ENCODE peak calls at places on chromosomes 7 and 10, in nine cellular contexts. S, P, Y, T, K, N, L, G and E are unnamed samples.

GRCh38 chr10:5523796-5524574 is 776 bp upstream of the CALML3 start:
- DNase-seq in S (no peak), P (no peak), Y (no peak), T (no peak), K (no peak), N (peak; percentile 48), L (no peak), G (peak; percentile 57), E (no peak)

GRCh38 chr7:2013381-2014311 is 219.1 kb downstream of the MAD1L1 start:
- DNase-seq in S (no peak), P (peak; percentile 13), Y (peak; percentile 42), T (no peak), K (no peak), N (peak; percentile 47), L (no peak), G (peak; percentile 58), E (peak; percentile 58)

GRCh38 chr10:93813507-93814465 is 56.0 kb downstream of the LGI1 start:
- DNase-seq in S (no peak), P (peak; percentile 41), Y (peak; percentile 69), T (no peak), K (peak; percentile 2), N (peak; percentile 76), L (peak; percentile 27), G (no peak), E (peak; percentile 76)

GRCh38 chr7:105473163-105473562 is 48.9 kb downstream of the PUS7 start:
- DNase-seq in S (no peak), P (no peak), Y (no peak), T (no peak), K (no peak), N (no peak), L (peak; percentile 71), G (no peak), E (no peak)

GRCh38 chr7:140358771-140359095 is 39.6 kb downstream of the SLC37A3 start:
- DNase-seq in S (no peak), P (no peak), Y (no peak), T (no peak), K (peak; percentile 21), N (no peak), L (no peak), G (no peak), E (no peak)

GRCh38 chr10:62858364-62858763 is 42.2 kb upstream of the EGR2 start:
- DNase-seq in S (no peak), P (peak; percentile 31), Y (peak; percentile 80), T (no peak), K (no peak), N (no peak), L (peak; percentile 81), G (no peak), E (no peak)

GRCh38 chr7:143882020-143882610 is 19.9 kb downstream of the TCAF1 start:
- DNase-seq in S (peak; percentile 81), P (peak; percentile 77), Y (peak; percentile 46), T (no peak), K (no peak), N (no peak), L (peak; percentile 56), G (peak; percentile 91), E (peak; percentile 80)

GRCh38 chr10:74234569-74234968 is 83.5 kb downstream of the ADK start:
- DNase-seq in S (no peak), P (no peak), Y (no peak), T (no peak), K (no peak), N (no peak), L (no peak), G (no peak), E (no peak)

GRCh38 chr7:128955981-128956380 is 18.3 kb downstream of the IRF5 start:
- DNase-seq in S (no peak), P (no peak), Y (no peak), T (no peak), K (no peak), N (no peak), L (no peak), G (no peak), E (no peak)

GRCh38 chr10:71494980-71495381 is 98.3 kb downstream of the CDH23 start:
- DNase-seq in S (no peak), P (no peak), Y (no peak), T (no peak), K (no peak), N (no peak), L (no peak), G (no peak), E (no peak)

GRCh38 chr10:5583525-5584175 is 58.9 kb downstream of the CALML3 start:
- DNase-seq in S (no peak), P (peak; percentile 52), Y (no peak), T (no peak), K (no peak), N (peak; percentile 92), L (peak; percentile 60), G (peak; percentile 71), E (peak; percentile 95)

GRCh38 chr10:14125564-14125963 is 205.2 kb downstream of the FRMD4A start:
- DNase-seq in S (no peak), P (no peak), Y (no peak), T (no peak), K (no peak), N (no peak), L (no peak), G (no peak), E (no peak)

GRCh38 chr7:148670807-148671206 is 27.9 kb upstream of the CUL1 start:
- DNase-seq in S (no peak), P (no peak), Y (no peak), T (no peak), K (no peak), N (no peak), L (no peak), G (no peak), E (no peak)

GRCh38 chr7:2353650-2354172 is 916 bp upstream of the EIF3B start:
- DNase-seq in S (peak; percentile 87), P (peak; percentile 91), Y (peak; percentile 93), T (peak; percentile 63), K (peak; percentile 85), N (peak; percentile 96), L (no peak), G (peak; percentile 94), E (peak; percentile 96)

DNA sequence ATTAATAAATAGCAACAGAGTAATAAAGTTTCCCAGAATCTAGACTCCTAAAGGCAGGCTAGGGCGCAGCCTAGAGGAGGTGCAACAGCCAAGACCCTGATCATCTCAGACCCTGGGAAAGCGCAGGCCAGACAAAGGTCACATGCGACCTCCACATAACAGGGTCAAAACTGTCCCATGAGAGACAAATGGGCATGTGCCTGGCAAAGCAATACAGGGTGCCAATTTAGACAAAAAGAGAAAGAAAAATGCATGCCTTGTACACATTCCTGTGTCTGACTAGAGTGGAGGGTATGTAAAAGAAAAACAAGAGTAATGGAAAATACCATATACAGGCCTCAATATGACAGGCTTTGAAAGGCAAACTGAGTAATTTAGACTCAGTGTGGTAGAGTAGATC is 22.2 kb downstream of the MPP7 start:
- DNase-seq in S (no peak), P (no peak), Y (peak; percentile 66), T (no peak), K (no peak), N (no peak), L (peak; percentile 82), G (no peak), E (no peak)
- H3K4me1 ChIP-seq in S (no peaks in the 10 kb centered on the region), P (peaks cover 47% of the 10 kb centered on the region), Y (peaks cover 11% of the 10 kb centered on the region), T (peaks cover 38% of the 10 kb centered on the region), K (no peaks in the 10 kb centered on the region), N (peaks cover 6% of the 10 kb centered on the region), L (peaks cover 14% of the 10 kb centered on the region), G (no peaks in the 10 kb centered on the region), E (peaks cover 4% of the 10 kb centered on the region)

GRCh38 chr10:103580011-103580410 is 86.5 kb downstream of the NEURL1 start:
- DNase-seq in S (no peak), P (no peak), Y (no peak), T (no peak), K (no peak), N (no peak), L (no peak), G (no peak), E (no peak)

GRCh38 chr10:103583871-103584215 is 90.3 kb downstream of the NEURL1 start:
- DNase-seq in S (no peak), P (no peak), Y (no peak), T (no peak), K (no peak), N (no peak), L (no peak), G (no peak), E (no peak)

GRCh38 chr10:103582331-103583123 is 89.0 kb downstream of the NEURL1 start:
- DNase-seq in S (no peak), P (no peak), Y (no peak), T (no peak), K (no peak), N (no peak), L (no peak), G (no peak), E (no peak)

GRCh38 chr10:103580422-103580821 is 86.9 kb downstream of the NEURL1 start:
- DNase-seq in S (no peak), P (no peak), Y (no peak), T (no peak), K (no peak), N (no peak), L (no peak), G (no peak), E (no peak)

GRCh38 chr10:103581499-103581898 is 88.0 kb downstream of the NEURL1 start:
- DNase-seq in S (no peak), P (no peak), Y (no peak), T (no peak), K (no peak), N (no peak), L (no peak), G (no peak), E (no peak)
- H3K4me1 ChIP-seq in S (no peaks in the 10 kb centered on the region), P (peaks cover 21% of the 10 kb centered on the region), Y (no peaks in the 10 kb centered on the region), T (no peaks in the 10 kb centered on the region), K (no peaks in the 10 kb centered on the region), N (no peaks in the 10 kb centered on the region), L (no peaks in the 10 kb centered on the region), G (no peaks in the 10 kb centered on the region), E (peaks cover 4% of the 10 kb centered on the region)

GRCh38 chr7:74026406-74027123 is 1.4 kb upstream of the ELN start:
- DNase-seq in S (peak; percentile 86), P (peak; percentile 83), Y (peak; percentile 89), T (peak; percentile 61), K (peak; percentile 30), N (peak; percentile 87), L (no peak), G (peak; percentile 92), E (peak; percentile 93)

GRCh38 chr7:74027124-74027682 is 770 bp upstream of the ELN start:
- DNase-seq in S (no peak), P (no peak), Y (no peak), T (no peak), K (no peak), N (no peak), L (no peak), G (no peak), E (peak; percentile 53)

GRCh38 chr7:74028321-74028812 is 394 bp downstream of the ELN start:
- DNase-seq in S (no peak), P (no peak), Y (no peak), T (no peak), K (no peak), N (no peak), L (no peak), G (no peak), E (peak; percentile 80)

GRCh38 chr7:74029094-74029785 is 1.3 kb downstream of the ELN start:
- DNase-seq in S (no peak), P (peak; percentile 46), Y (peak; percentile 66), T (no peak), K (no peak), N (no peak), L (no peak), G (no peak), E (peak; percentile 66)

GRCh38 chr7:74027683-74028320 is at the start of gene ELN:
- DNase-seq in S (peak; percentile 92), P (peak; percentile 89), Y (peak; percentile 92), T (peak; percentile 82), K (no peak), N (peak; percentile 83), L (peak; percentile 51), G (peak; percentile 96), E (peak; percentile 93)
- H3K4me1 ChIP-seq in S (peaks cover 36% of the 10 kb centered on the region), P (peaks cover 68% of the 10 kb centered on the region), Y (peaks cover 8% of the 10 kb centered on the region), T (peaks cover 31% of the 10 kb centered on the region), K (peaks cover 3% of the 10 kb centered on the region), N (peaks cover 31% of the 10 kb centered on the region), L (peaks cover 13% of the 10 kb centered on the region), G (no peaks in the 10 kb centered on the region), E (peaks cover 5% of the 10 kb centered on the region)

GRCh38 chr10:124654686-124655085 is 89.5 kb downstream of the FAM53B start:
- DNase-seq in S (no peak), P (no peak), Y (no peak), T (no peak), K (no peak), N (no peak), L (no peak), G (no peak), E (no peak)
- H3K4me1 ChIP-seq in S (peaks cover 3% of the 10 kb centered on the region), P (peaks cover 94% of the 10 kb centered on the region), Y (no peaks in the 10 kb centered on the region), T (no peaks in the 10 kb centered on the region), K (peaks cover 91% of the 10 kb centered on the region), N (peaks cover 64% of the 10 kb centered on the region), L (peaks cover 12% of the 10 kb centered on the region), G (no peaks in the 10 kb centered on the region), E (peaks cover 10% of the 10 kb centered on the region)